ENCODE peak calls at places on chromosome 20, in six cellular contexts. N is ovary, S is upper lobe of right lung, C is K562, D is spleen, G is tibial artery. J is an unnamed sample.

GRCh38 chr20:53493201-53493908 is 100.3 kb downstream of the ZNF217 start:
- DNase-seq in N (no peak), S (no peak), C (no peak), D (no peak), G (no peak), J (no peak)

GRCh38 chr20:54212871-54213270 is 5.0 kb downstream of the PFDN4 start:
- DNase-seq in N (no peak), S (no peak), C (no peak), D (no peak), G (no peak), J (no peak)

GRCh38 chr20:7723284-7723683 is 217.0 kb downstream of the HAO1 start:
- DNase-seq in N (no peak), S (no peak), C (no peak), D (no peak), G (no peak), J (no peak)

GRCh38 chr20:41179961-41180360 is 42.6 kb downstream of the PLCG1 start:
- DNase-seq in N (no peak), S (no peak), C (no peak), D (no peak), G (peak; percentile 53), J (no peak)

GRCh38 chr20:41392871-41393704 is 26.5 kb upstream of the EMILIN3 start:
- DNase-seq in N (peak; percentile 79), S (no peak), C (no peak), D (no peak), G (no peak), J (peak; percentile 74)

GRCh38 chr20:23225407-23226060 is 125.1 kb upstream of the NXT1 start:
- DNase-seq in N (no peak), S (no peak), C (no peak), D (no peak), G (peak; percentile 89), J (no peak)

GRCh38 chr20:41229259-41229658 is 88.3 kb downstream of the ZHX3 start:
- DNase-seq in N (no peak), S (no peak), C (no peak), D (no peak), G (no peak), J (no peak)

GRCh38 chr20:6142348-6142993 is 19.6 kb upstream of the FERMT1 start:
- DNase-seq in N (no peak), S (no peak), C (peak; percentile 56), D (no peak), G (no peak), J (peak; percentile 49)

GRCh38 chr20:63895886-63896135 is 885 bp downstream of the DNAJC5 start:
- DNase-seq in N (no peak), S (no peak), C (no peak), D (no peak), G (no peak), J (no peak)

GRCh38 chr20:21505810-21506530 is 7.9 kb downstream of the NKX2-2 start:
- DNase-seq in N (peak; percentile 41), S (peak; percentile 75), C (peak; percentile 80), D (peak; percentile 90), G (no peak), J (peak; percentile 57)

GRCh38 chr20:44271915-44272663 is 25.0 kb downstream of the GDAP1L1 start:
- DNase-seq in N (no peak), S (no peak), C (peak; percentile 20), D (no peak), G (no peak), J (no peak)
- TF ChIP-seq CTCF in N (no peak), S (peak; percentile 5), C (peak; percentile 61), D (no peak), G (no peak), J (no peak)

DNA sequence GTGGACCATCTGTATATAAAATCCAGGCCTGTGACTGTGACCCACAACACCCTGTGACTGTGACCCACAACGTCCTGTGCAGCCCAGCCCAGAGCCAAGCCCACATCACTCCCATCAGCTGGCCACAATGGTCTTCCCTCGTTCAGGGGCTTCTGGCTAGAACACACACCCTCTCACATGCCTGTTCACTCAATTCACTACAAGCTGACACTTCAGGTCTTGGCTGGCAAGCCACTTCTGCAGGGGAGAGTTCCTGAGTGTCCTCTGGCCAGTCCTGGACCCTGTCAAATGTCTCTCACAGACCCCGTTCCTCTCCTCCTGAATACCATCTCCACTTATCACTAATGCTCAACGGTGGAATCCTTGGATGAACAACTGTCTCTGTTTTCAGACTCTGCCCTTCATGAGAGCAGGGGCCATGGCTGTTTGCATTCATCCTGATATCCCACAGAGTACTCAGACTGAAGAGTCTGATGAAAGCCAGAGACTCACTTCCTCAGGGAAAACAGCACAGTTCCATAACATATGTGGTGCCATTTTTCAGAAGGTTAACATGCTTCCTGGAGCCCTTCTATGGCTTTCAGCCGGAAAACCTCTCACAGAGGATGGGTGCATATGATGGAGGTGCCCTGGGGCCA is 56.0 kb downstream of the MYH7B start:
- DNase-seq in N (no peak), S (no peak), C (no peak), D (no peak), G (no peak), J (no peak)
- H3K4me1 ChIP-seq in N (no peaks in the 10 kb centered on the region), S (peaks cover 12% of the 10 kb centered on the region), C (no peaks in the 10 kb centered on the region), D (peaks cover 42% of the 10 kb centered on the region), G (no peaks in the 10 kb centered on the region), J (peaks cover 21% of the 10 kb centered on the region)

DNA sequence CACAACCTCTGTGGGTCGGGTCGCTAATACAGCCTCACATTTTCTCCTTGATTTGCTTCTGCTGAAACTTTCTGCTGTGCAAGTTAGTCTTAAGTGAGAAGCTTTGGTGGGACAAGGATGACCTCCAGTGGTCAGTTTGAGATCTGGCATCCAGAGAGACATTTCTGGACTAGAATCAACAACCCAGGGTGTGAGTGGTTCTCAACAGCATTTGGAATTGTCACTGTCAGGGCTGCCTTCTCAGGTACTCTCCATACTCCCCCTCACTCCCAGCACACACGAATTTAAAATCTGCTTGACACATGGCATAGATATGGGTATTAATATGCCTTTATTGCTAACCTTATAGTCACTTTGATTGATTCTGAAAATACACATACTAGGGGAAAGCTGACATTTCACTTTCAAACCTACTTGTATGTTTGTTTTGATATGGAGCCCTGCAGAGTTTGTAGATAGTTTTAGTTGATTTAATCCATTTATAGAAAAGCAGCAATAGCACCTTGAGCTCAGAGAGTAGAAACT is 13.2 kb downstream of the OTOR start:
- DNase-seq in N (peak; percentile 33), S (no peak), C (peak; percentile 51), D (no peak), G (no peak), J (peak; percentile 38)
- TF ChIP-seq CTCF in N (peak; percentile 47), S (peak; percentile 81), C (peak; percentile 58), D (peak; percentile 60), G (peak; percentile 64), J (peak; percentile 77)

GRCh38 chr20:47354388-47354709 is 2.1 kb downstream of the ZMYND8 start:
- DNase-seq in N (no peak), S (no peak), C (no peak), D (no peak), G (no peak), J (no peak)
- H3K4me1 ChIP-seq in N (peaks cover 42% of the 10 kb centered on the region), S (peaks cover 100% of the 10 kb centered on the region), C (peaks cover 28% of the 10 kb centered on the region), D (peaks cover 99% of the 10 kb centered on the region), G (peaks cover 100% of the 10 kb centered on the region), J (peaks cover 100% of the 10 kb centered on the region)

GRCh38 chr20:2817891-2818595 is 1.9 kb downstream of the TMEM239 start:
- DNase-seq in N (no peak), S (no peak), C (no peak), D (no peak), G (peak; percentile 32), J (peak; percentile 46)

GRCh38 chr20:2815242-2815900 is 584 bp downstream of the C20orf141 start:
- DNase-seq in N (no peak), S (no peak), C (no peak), D (no peak), G (no peak), J (no peak)

GRCh38 chr20:2816030-2816582 is at the start of gene TMEM239:
- DNase-seq in N (no peak), S (no peak), C (no peak), D (no peak), G (no peak), J (no peak)

GRCh38 chr20:2816583-2817340 is 598 bp downstream of the TMEM239 start:
- DNase-seq in N (no peak), S (peak; percentile 59), C (no peak), D (no peak), G (peak; percentile 51), J (no peak)

GRCh38 chr20:2817341-2817726 is 1.2 kb downstream of the TMEM239 start:
- DNase-seq in N (no peak), S (no peak), C (no peak), D (no peak), G (no peak), J (no peak)
- TF ChIP-seq CTCF in N (no peak), S (no peak), C (no peak), D (no peak), G (no peak), J (no peak)

GRCh38 chr20:34367155-34367554 is 4.1 kb downstream of the ITCH start:
- DNase-seq in N (no peak), S (no peak), C (no peak), D (no peak), G (no peak), J (no peak)

GRCh38 chr20:34363062-34364012 is at the start of gene ITCH:
- DNase-seq in N (peak; percentile 92), S (peak; percentile 99), C (peak; percentile 94), D (peak; percentile 99), G (peak; percentile 97), J (peak; percentile 95)

GRCh38 chr20:34364013-34364382 is 925 bp downstream of the ITCH start:
- DNase-seq in N (no peak), S (no peak), C (no peak), D (no peak), G (no peak), J (no peak)

GRCh38 chr20:34368547-34368946 is 5.5 kb downstream of the ITCH start:
- DNase-seq in N (no peak), S (no peak), C (no peak), D (no peak), G (no peak), J (no peak)

GRCh38 chr20:34365765-34366213 is 2.7 kb downstream of the ITCH start:
- DNase-seq in N (no peak), S (no peak), C (no peak), D (no peak), G (no peak), J (no peak)
- H3K4me1 ChIP-seq in N (peaks cover 21% of the 10 kb centered on the region), S (peaks cover 35% of the 10 kb centered on the region), C (peaks cover 23% of the 10 kb centered on the region), D (peaks cover 64% of the 10 kb centered on the region), G (peaks cover 56% of the 10 kb centered on the region), J (peaks cover 40% of the 10 kb centered on the region)

GRCh38 chr20:46056970-46057855 is 28.2 kb downstream of the SLC12A5 start:
- DNase-seq in N (peak; percentile 74), S (no peak), C (peak; percentile 63), D (no peak), G (no peak), J (peak; percentile 57)

GRCh38 chr20:46056027-46056833 is 27.2 kb downstream of the SLC12A5 start:
- DNase-seq in N (no peak), S (no peak), C (no peak), D (no peak), G (no peak), J (no peak)

GRCh38 chr20:46058656-46059281 is 29.8 kb downstream of the SLC12A5 start:
- DNase-seq in N (no peak), S (no peak), C (no peak), D (no peak), G (no peak), J (no peak)

GRCh38 chr20:46060301-46060881 is 29.4 kb downstream of the NCOA5 start:
- DNase-seq in N (no peak), S (no peak), C (no peak), D (no peak), G (no peak), J (no peak)

GRCh38 chr20:46057856-46058655 is 29.0 kb downstream of the SLC12A5 start:
- DNase-seq in N (peak; percentile 27), S (peak; percentile 76), C (no peak), D (peak; percentile 88), G (peak; percentile 74), J (peak; percentile 55)
- TF ChIP-seq CTCF in N (peak; percentile 6), S (peak; percentile 11), C (no peak), D (no peak), G (peak; percentile 10), J (no peak)

J was measured in heart right ventricle.